ENCODE peak calls at places on chromosome 16, in ten cellular contexts. F, N, I, Q, T, D, E, S, Y and U are unnamed samples.

GRCh38 chr16:35391328-35391727 is 1931.9 kb downstream of the TP53TG3F start:
- DNase-seq in F (no peak), N (peak), I (peak), Q (peak), T (no peak), D (peak), E (peak), S (peak), Y (peak), U (peak)

GRCh38 chr16:11274964-11275363 is 1.3 kb downstream of the PRM2 start:
- DNase-seq in F (no peak), N (no peak), I (no peak), Q (no peak), T (no peak), D (no peak), E (no peak), S (no peak), Y (no peak), U (no peak)

GRCh38 chr16:87227651-87228015 is 89.6 kb downstream of the C16orf95 start:
- DNase-seq in F (no peak), N (no peak), I (no peak), Q (no peak), T (no peak), D (no peak), E (no peak), S (peak), Y (no peak), U (peak)

GRCh38 chr16:47258874-47259461 is 115.2 kb upstream of the NETO2 start:
- DNase-seq in F (no peak), N (no peak), I (peak), Q (peak), T (no peak), D (peak), E (no peak), S (no peak), Y (peak), U (no peak)

GRCh38 chr16:81864646-81865382 is 85.7 kb downstream of the PLCG2 start:
- DNase-seq in F (no peak), N (no peak), I (no peak), Q (no peak), T (no peak), D (no peak), E (no peak), S (no peak), Y (no peak), U (no peak)

GRCh38 chr16:24701521-24701951 is 27.9 kb upstream of the TNRC6A start:
- DNase-seq in F (no peak), N (no peak), I (no peak), Q (no peak), T (peak), D (peak), E (no peak), S (no peak), Y (peak), U (no peak)

GRCh38 chr16:68083861-68084503 is 1.2 kb upstream of the NFATC3 start:
- DNase-seq in F (no peak), N (no peak), I (no peak), Q (no peak), T (no peak), D (no peak), E (peak), S (no peak), Y (no peak), U (no peak)

GRCh38 chr16:89422527-89422904 is 67.8 kb downstream of the ANKRD11 start:
- DNase-seq in F (no peak), N (no peak), I (peak), Q (no peak), T (no peak), D (peak), E (no peak), S (no peak), Y (no peak), U (peak)

GRCh38 chr16:75019007-75019406 is 20.2 kb downstream of the ZNRF1 start:
- DNase-seq in F (no peak), N (no peak), I (no peak), Q (no peak), T (no peak), D (no peak), E (no peak), S (no peak), Y (no peak), U (no peak)

GRCh38 chr16:68445458-68445857 is 2.9 kb downstream of the SMPD3 start:
- DNase-seq in F (no peak), N (peak), I (peak), Q (peak), T (no peak), D (peak), E (peak), S (no peak), Y (peak), U (no peak)

GRCh38 chr16:1019934-1020305 is 38.4 kb downstream of the SOX8 start:
- DNase-seq in F (no peak), N (no peak), I (no peak), Q (no peak), T (no peak), D (no peak), E (no peak), S (no peak), Y (no peak), U (peak)

GRCh38 chr16:74304164-74304834 is 7.7 kb downstream of the PSMD7 start:
- DNase-seq in F (no peak), N (no peak), I (no peak), Q (peak), T (no peak), D (no peak), E (no peak), S (no peak), Y (no peak), U (no peak)

GRCh38 chr16:64206877-64207276 is 915.0 kb downstream of the CDH11 start:
- DNase-seq in F (no peak), N (no peak), I (no peak), Q (no peak), T (no peak), D (no peak), E (no peak), S (no peak), Y (no peak), U (no peak)

GRCh38 chr16:22189473-22190168 is 16.5 kb upstream of the EEF2K start:
- DNase-seq in F (peak), N (no peak), I (peak), Q (peak), T (no peak), D (no peak), E (no peak), S (peak), Y (peak), U (peak)

GRCh38 chr16:19210175-19210924 is 42.3 kb downstream of the SYT17 start:
- DNase-seq in F (no peak), N (no peak), I (no peak), Q (no peak), T (no peak), D (no peak), E (no peak), S (no peak), Y (peak), U (no peak)